ENCODE peak calls at places on chromosome 14, in five cellular contexts. One of them, this sample, is unnamed.

GRCh38 chr14:74663884-74664283 is 49.0 kb downstream of the AREL1 start:
- DNase-seq in Kasumi-1: no peak
- DNase-seq in NCI-H69: no peak
- DNase-seq in iris pigment epithelial cell: peak
- DNase-seq in CD4-positive, alpha-beta T cell: no peak
- DNase-seq in this sample: no peak

GRCh38 chr14:99255621-99256482 is 16.1 kb downstream of the BCL11B start:
- DNase-seq in NCI-H69: no peak
- DNase-seq in CD4-positive, alpha-beta T cell: peak
- DNase-seq in iris pigment epithelial cell: no peak
- DNase-seq in Kasumi-1: no peak
- DNase-seq in this sample: no peak

GRCh38 chr14:68598621-68599447 is 194.0 kb downstream of the ZFP36L1 start:
- DNase-seq in NCI-H69: no peak
- DNase-seq in CD4-positive, alpha-beta T cell: no peak
- DNase-seq in Kasumi-1: peak
- DNase-seq in iris pigment epithelial cell: peak
- DNase-seq in this sample: no peak

GRCh38 chr14:74616996-74617700 is 5.1 kb upstream of the LTBP2 start:
- DNase-seq in iris pigment epithelial cell: peak
- DNase-seq in CD4-positive, alpha-beta T cell: no peak
- DNase-seq in NCI-H69: no peak
- DNase-seq in Kasumi-1: no peak
- DNase-seq in this sample: no peak

GRCh38 chr14:104548802-104549535 is 30.6 kb upstream of the C14orf180 start:
- DNase-seq in NCI-H69: peak
- DNase-seq in Kasumi-1: no peak
- DNase-seq in CD4-positive, alpha-beta T cell: no peak
- DNase-seq in iris pigment epithelial cell: no peak
- DNase-seq in this sample: no peak

GRCh38 chr14:69039287-69039628 is 60.2 kb upstream of the ACTN1 start:
- DNase-seq in NCI-H69: peak
- DNase-seq in iris pigment epithelial cell: peak
- DNase-seq in CD4-positive, alpha-beta T cell: no peak
- DNase-seq in Kasumi-1: no peak
- DNase-seq in this sample: no peak

GRCh38 chr14:34691173-34691572 is 23.2 kb downstream of the CFL2 start:
- DNase-seq in NCI-H69: no peak
- DNase-seq in iris pigment epithelial cell: no peak
- DNase-seq in CD4-positive, alpha-beta T cell: no peak
- DNase-seq in Kasumi-1: no peak
- DNase-seq in this sample: no peak

GRCh38 chr14:35389315-35389667 is 15.3 kb downstream of the NFKBIA start:
- DNase-seq in Kasumi-1: no peak
- DNase-seq in CD4-positive, alpha-beta T cell: no peak
- DNase-seq in NCI-H69: no peak
- DNase-seq in iris pigment epithelial cell: no peak
- DNase-seq in this sample: no peak

GRCh38 chr14:61601923-61602732 is 93.2 kb upstream of the HIF1A start:
- DNase-seq in iris pigment epithelial cell: no peak
- DNase-seq in CD4-positive, alpha-beta T cell: no peak
- DNase-seq in NCI-H69: no peak
- DNase-seq in Kasumi-1: peak
- DNase-seq in this sample: no peak

GRCh38 chr14:103496776-103497175 is 25.9 kb downstream of the CKB start:
- DNase-seq in NCI-H69: no peak
- DNase-seq in CD4-positive, alpha-beta T cell: no peak
- DNase-seq in Kasumi-1: no peak
- DNase-seq in iris pigment epithelial cell: peak
- DNase-seq in this sample: no peak

GRCh38 chr14:106491851-106492250 is 965.5 kb downstream of the TMEM121 start:
- DNase-seq in NCI-H69: peak
- DNase-seq in iris pigment epithelial cell: no peak
- DNase-seq in CD4-positive, alpha-beta T cell: no peak
- DNase-seq in Kasumi-1: no peak
- DNase-seq in this sample: no peak

GRCh38 chr14:104331871-104332605 is 193.7 kb downstream of the KIF26A start:
- DNase-seq in iris pigment epithelial cell: no peak
- DNase-seq in NCI-H69: no peak
- DNase-seq in CD4-positive, alpha-beta T cell: peak
- DNase-seq in Kasumi-1: no peak
- DNase-seq in this sample: no peak

GRCh38 chr14:65211341-65211987 is 109.1 kb upstream of the MAX start:
- DNase-seq in Kasumi-1: no peak
- DNase-seq in iris pigment epithelial cell: peak
- DNase-seq in CD4-positive, alpha-beta T cell: no peak
- DNase-seq in NCI-H69: no peak
- DNase-seq in this sample: no peak

GRCh38 chr14:102568115-102568614 is 24.3 kb upstream of the RCOR1 start:
- DNase-seq in CD4-positive, alpha-beta T cell: peak
- DNase-seq in iris pigment epithelial cell: no peak
- DNase-seq in NCI-H69: peak
- DNase-seq in Kasumi-1: no peak
- DNase-seq in this sample: no peak

GRCh38 chr14:105074601-105075053 is 9.4 kb upstream of the GPR132 start:
- DNase-seq in CD4-positive, alpha-beta T cell: no peak
- DNase-seq in NCI-H69: peak
- DNase-seq in Kasumi-1: no peak
- DNase-seq in iris pigment epithelial cell: no peak
- DNase-seq in this sample: no peak

GRCh38 chr14:69325646-69326265 is 65.8 kb downstream of the GALNT16 start:
- DNase-seq in CD4-positive, alpha-beta T cell: peak
- DNase-seq in iris pigment epithelial cell: no peak
- DNase-seq in Kasumi-1: no peak
- DNase-seq in NCI-H69: no peak
- DNase-seq in this sample: no peak

GRCh38 chr14:96069421-96069820 is 30.3 kb downstream of the C14orf132 start:
- DNase-seq in CD4-positive, alpha-beta T cell: no peak
- DNase-seq in NCI-H69: no peak
- DNase-seq in Kasumi-1: no peak
- DNase-seq in iris pigment epithelial cell: no peak
- DNase-seq in this sample: no peak

GRCh38 chr14:72790887-72791566 is 102.9 kb downstream of the DPF3 start:
- DNase-seq in Kasumi-1: no peak
- DNase-seq in NCI-H69: no peak
- DNase-seq in CD4-positive, alpha-beta T cell: no peak
- DNase-seq in iris pigment epithelial cell: no peak
- DNase-seq in this sample: no peak

GRCh38 chr14:70972107-70972976 is 65.1 kb downstream of the PCNX1 start:
- DNase-seq in NCI-H69: peak
- DNase-seq in iris pigment epithelial cell: peak
- DNase-seq in CD4-positive, alpha-beta T cell: peak
- DNase-seq in Kasumi-1: peak
- DNase-seq in this sample: peak

GRCh38 chr14:104385189-104386135 is 194.1 kb upstream of the C14orf180 start:
- DNase-seq in iris pigment epithelial cell: no peak
- DNase-seq in NCI-H69: peak
- DNase-seq in CD4-positive, alpha-beta T cell: peak
- DNase-seq in Kasumi-1: no peak
- DNase-seq in this sample: no peak

GRCh38 chr14:95327558-95328374 is 8.1 kb upstream of the CLMN start:
- DNase-seq in iris pigment epithelial cell: no peak
- DNase-seq in NCI-H69: no peak
- DNase-seq in CD4-positive, alpha-beta T cell: no peak
- DNase-seq in Kasumi-1: no peak
- DNase-seq in this sample: no peak

GRCh38 chr14:77991128-77991772 is 178.9 kb upstream of the NRXN3 start:
- DNase-seq in NCI-H69: peak
- DNase-seq in CD4-positive, alpha-beta T cell: no peak
- DNase-seq in Kasumi-1: no peak
- DNase-seq in iris pigment epithelial cell: no peak
- DNase-seq in this sample: no peak

GRCh38 chr14:103775506-103775905 is 59.9 kb downstream of the ZFYVE21 start:
- DNase-seq in NCI-H69: no peak
- DNase-seq in iris pigment epithelial cell: no peak
- DNase-seq in CD4-positive, alpha-beta T cell: no peak
- DNase-seq in Kasumi-1: no peak
- DNase-seq in this sample: no peak

GRCh38 chr14:58130121-58130782 is 21.8 kb downstream of the ARMH4 start:
- DNase-seq in Kasumi-1: no peak
- DNase-seq in CD4-positive, alpha-beta T cell: no peak
- DNase-seq in iris pigment epithelial cell: no peak
- DNase-seq in NCI-H69: no peak
- DNase-seq in this sample: no peak

GRCh38 chr14:37376944-37377609 is 179.3 kb downstream of the MIPOL1 start:
- DNase-seq in NCI-H69: no peak
- DNase-seq in iris pigment epithelial cell: no peak
- DNase-seq in CD4-positive, alpha-beta T cell: no peak
- DNase-seq in Kasumi-1: no peak
- DNase-seq in this sample: no peak

GRCh38 chr14:49418789-49419188 is 167.4 kb downstream of the RPS29 start:
- DNase-seq in NCI-H69: no peak
- DNase-seq in CD4-positive, alpha-beta T cell: no peak
- DNase-seq in iris pigment epithelial cell: no peak
- DNase-seq in Kasumi-1: no peak
- DNase-seq in this sample: no peak

GRCh38 chr14:72516936-72517408 is 376.9 kb downstream of the DPF3 start:
- DNase-seq in Kasumi-1: peak
- DNase-seq in CD4-positive, alpha-beta T cell: peak
- DNase-seq in iris pigment epithelial cell: peak
- DNase-seq in NCI-H69: peak
- DNase-seq in this sample: peak

GRCh38 chr14:94770815-94771190 is 890 bp upstream of the GSC start:
- DNase-seq in iris pigment epithelial cell: no peak
- DNase-seq in NCI-H69: no peak
- DNase-seq in Kasumi-1: no peak
- DNase-seq in CD4-positive, alpha-beta T cell: no peak
- DNase-seq in this sample: no peak